ENCODE peak calls at places on chromosome 11, in four cellular contexts. I is CD8-positive, alpha-beta T cell; A is fibroblast of pulmonary artery; R is A549. W is an unnamed sample.

GRCh38 chr11:126511475-126512115 is 156.1 kb downstream of the ST3GAL4 start:
- DNase-seq in I (no peak), A (no peak), R (no peak), W (no peak)

GRCh38 chr11:108947654-108948570 is 283.0 kb downstream of the DDX10 start:
- DNase-seq in I (no peak), A (peak; percentile 62), R (peak; percentile 47), W (no peak)

GRCh38 chr11:119578466-119579220 is 150.4 kb downstream of the NECTIN1 start:
- DNase-seq in I (no peak), A (no peak), R (no peak), W (no peak)

GRCh38 chr11:1034001-1034400 is 2.5 kb downstream of the MUC6 start:
- DNase-seq in I (no peak), A (no peak), R (no peak), W (no peak)

GRCh38 chr11:130243816-130244215 is 70.9 kb downstream of the ZBTB44 start:
- DNase-seq in I (no peak), A (no peak), R (no peak), W (no peak)

GRCh38 chr11:66317322-66317765 is 500 bp upstream of the CD248 start:
- DNase-seq in I (peak; percentile 58), A (peak; percentile 78), R (no peak), W (no peak)

GRCh38 chr11:15258433-15259350 is 144.0 kb downstream of the INSC start:
- DNase-seq in I (no peak), A (peak; percentile 23), R (peak; percentile 62), W (no peak)

GRCh38 chr11:106724293-106724892 is 293.9 kb downstream of the GUCY1A2 start:
- DNase-seq in I (no peak), A (peak; percentile 67), R (peak; percentile 2), W (no peak)

GRCh38 chr11:6755303-6755952 is 16.3 kb downstream of the OR2AG2 start:
- DNase-seq in I (peak; percentile 37), A (peak; percentile 63), R (peak; percentile 36), W (peak; percentile 56)

GRCh38 chr11:1559103-1559951 is 12.7 kb downstream of the DUSP8 start:
- DNase-seq in I (no peak), A (peak; percentile 80), R (peak; percentile 65), W (no peak)

GRCh38 chr11:1869427-1870325 is 16.8 kb downstream of the LSP1 start:
- DNase-seq in I (no peak), A (no peak), R (peak; percentile 59), W (no peak)

GRCh38 chr11:134346101-134346975 is 14.6 kb downstream of the GLB1L2 start:
- DNase-seq in I (no peak), A (no peak), R (no peak), W (no peak)

GRCh38 chr11:10388096-10388495 is 67.0 kb upstream of the AMPD3 start:
- DNase-seq in I (no peak), A (no peak), R (no peak), W (no peak)

GRCh38 chr11:24356501-24356900 is 140.4 kb upstream of the LUZP2 start:
- DNase-seq in I (no peak), A (no peak), R (no peak), W (no peak)

GRCh38 chr11:46520971-46521745 is 72.7 kb downstream of the AMBRA1 start:
- DNase-seq in I (no peak), A (peak; percentile 59), R (no peak), W (no peak)

GRCh38 chr11:121767433-121767832 is 314.7 kb upstream of the SORL1-AS1 start:
- DNase-seq in I (no peak), A (no peak), R (no peak), W (no peak)

GRCh38 chr11:67700141-67700540 is 25.7 kb upstream of the ALDH3B2 start:
- DNase-seq in I (no peak), A (no peak), R (no peak), W (no peak)

GRCh38 chr11:67696998-67697397 is 22.6 kb upstream of the ALDH3B2 start:
- DNase-seq in I (no peak), A (no peak), R (no peak), W (no peak)

GRCh38 chr11:67699521-67699920 is 25.1 kb upstream of the ALDH3B2 start:
- DNase-seq in I (no peak), A (peak; percentile 29), R (peak; percentile 48), W (no peak)

GRCh38 chr11:67697846-67698245 is 23.4 kb upstream of the ALDH3B2 start:
- DNase-seq in I (no peak), A (no peak), R (no peak), W (no peak)

DNA sequence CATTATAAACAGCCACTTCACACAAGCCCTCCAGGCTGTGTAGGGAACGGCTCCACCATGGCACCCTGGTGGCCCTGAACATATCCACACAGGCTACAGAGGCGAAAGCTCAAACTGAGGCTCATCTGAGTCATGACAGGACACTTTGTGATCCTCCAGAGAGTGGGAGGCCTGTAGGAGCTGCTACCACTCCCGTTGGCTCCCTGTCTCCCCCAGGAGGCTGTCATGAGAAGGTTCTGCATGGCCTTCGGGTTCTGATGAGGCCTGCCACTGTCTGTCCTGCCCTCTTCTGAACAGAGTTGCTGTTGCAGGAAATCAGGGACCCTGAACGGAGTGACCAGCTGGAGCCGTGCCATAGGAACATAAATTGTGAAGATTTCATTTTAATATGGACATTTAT is 23.8 kb upstream of the ALDH3B2 start:
- DNase-seq in I (no peak), A (no peak), R (peak; percentile 72), W (no peak)
- TF ChIP-seq CTCF in I (no peak), A (peak; percentile 11), R (no peak), W (no peak)

GRCh38 chr11:64564947-64565889 is 25.8 kb upstream of the SLC22A12 start:
- DNase-seq in I (no peak), A (no peak), R (peak; percentile 17), W (no peak)
- TF ChIP-seq CTCF in I (no peak), A (no peak), R (peak; percentile 13), W (peak; percentile 22)

GRCh38 chr11:117823941-117824420 is 563 bp downstream of the FXYD2 start:
- DNase-seq in I (peak; percentile 28), A (peak; percentile 88), R (no peak), W (no peak)

GRCh38 chr11:117822031-117822521 is 2.5 kb downstream of the FXYD2 start:
- DNase-seq in I (peak; percentile 63), A (peak; percentile 17), R (no peak), W (peak; percentile 43)

GRCh38 chr11:117824571-117825537 is at the start of gene FXYD2:
- DNase-seq in I (no peak), A (peak; percentile 81), R (no peak), W (no peak)

GRCh38 chr11:117822522-117823033 is 2.0 kb downstream of the FXYD2 start:
- DNase-seq in I (no peak), A (no peak), R (no peak), W (no peak)

DNA sequence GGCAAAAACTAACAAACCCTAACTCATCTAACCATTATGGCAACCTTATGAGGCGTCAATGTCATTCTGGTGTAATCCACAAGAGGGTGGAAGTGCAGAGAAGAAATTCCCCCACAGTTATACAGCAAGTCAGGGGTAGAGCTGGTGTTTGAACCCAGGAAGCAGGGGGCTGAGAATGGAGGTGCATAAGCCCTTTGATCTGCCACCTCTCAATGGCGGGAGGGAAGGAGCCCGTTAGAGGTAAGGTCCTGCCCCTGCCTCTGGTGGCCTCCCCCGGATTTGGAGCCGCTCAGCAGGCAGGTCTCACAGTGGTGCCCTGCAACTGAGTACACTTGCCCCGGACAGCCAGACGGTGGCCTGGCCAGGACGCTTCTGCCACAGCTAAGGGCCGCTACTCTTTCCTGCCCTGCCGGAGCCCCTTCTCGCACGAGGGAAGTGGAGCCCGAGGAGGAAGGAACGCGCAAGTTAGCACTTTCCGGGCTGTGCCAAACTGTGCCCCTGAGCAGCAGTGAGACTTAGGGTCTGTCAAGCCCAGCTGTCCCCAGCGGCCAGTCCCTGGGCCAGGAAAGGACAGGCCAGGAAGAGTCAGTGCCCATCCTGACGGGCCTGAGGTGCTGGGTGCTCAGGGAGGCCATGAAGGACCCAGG is 1.1 kb downstream of the FXYD2 start:
- DNase-seq in I (peak; percentile 33), A (peak; percentile 23), R (peak; percentile 25), W (no peak)
- TF ChIP-seq CTCF in I (peak; percentile 58), A (peak; percentile 21), R (no peak), W (peak; percentile 45)

DNA sequence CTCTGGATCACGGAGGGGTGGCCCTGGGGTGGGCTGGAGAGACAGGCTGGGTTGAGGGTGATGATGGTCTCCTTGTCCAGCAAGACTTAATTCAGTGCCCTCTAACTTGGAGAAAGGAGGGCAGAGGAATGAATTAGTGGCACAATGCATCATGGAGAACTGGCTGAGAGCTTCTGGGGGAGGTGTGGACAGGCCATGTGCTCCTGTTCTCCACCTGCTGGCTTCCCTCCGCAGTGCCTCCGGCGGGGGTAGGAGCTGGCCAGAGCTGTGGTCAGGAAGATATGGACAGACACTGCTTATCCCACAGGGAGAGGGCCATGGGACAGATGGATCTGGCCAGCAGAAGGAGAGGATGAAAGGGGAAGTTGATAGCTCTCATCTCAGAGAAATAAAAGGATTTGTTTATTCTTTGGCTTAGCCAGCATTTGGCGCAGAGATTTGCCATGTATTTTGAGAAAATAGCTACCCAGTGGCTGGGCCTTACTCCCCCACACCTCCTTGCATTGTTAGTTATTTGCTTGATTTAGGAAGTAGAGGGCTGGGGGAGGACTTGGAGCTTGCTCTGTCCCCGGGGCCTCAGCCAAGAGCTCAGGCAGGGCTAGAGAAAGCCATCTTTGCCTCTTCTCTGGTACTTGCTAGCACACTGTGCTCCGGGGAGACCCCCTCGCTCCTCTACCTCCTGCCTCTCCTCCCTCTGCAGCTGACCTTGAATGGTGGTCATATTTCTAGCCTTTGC is 93.2 kb downstream of the SCN3B start:
- DNase-seq in I (no peak), A (peak; percentile 78), R (no peak), W (no peak)
- TF ChIP-seq CTCF in I (no peak), A (peak; percentile 50), R (no peak), W (peak; percentile 43)

DNA sequence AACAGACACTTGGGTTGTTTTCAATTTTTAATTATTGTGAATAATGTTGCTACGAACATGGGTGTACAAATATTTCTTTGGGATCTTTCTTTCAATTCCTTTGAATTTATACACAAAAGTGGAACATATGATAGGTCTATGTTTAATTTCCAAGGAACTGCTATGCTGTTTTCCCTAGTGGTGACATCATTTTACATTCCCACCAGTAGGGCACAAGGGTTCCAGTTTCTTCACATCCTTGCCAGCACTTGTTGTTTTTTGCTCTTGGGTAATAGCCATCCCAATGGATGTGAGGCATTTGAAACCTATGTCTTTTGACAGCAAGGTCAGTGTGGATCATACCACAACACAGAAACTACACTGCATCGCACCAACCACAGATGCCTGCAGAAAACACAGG is 41.8 kb upstream of the SCN3B start:
- DNase-seq in I (no peak), A (no peak), R (no peak), W (no peak)
- TF ChIP-seq CTCF in I (no peak), A (peak; percentile 4), R (no peak), W (peak; percentile 28)

GRCh38 chr11:2902784-2903671 is 17.5 kb upstream of the CDKN1C start:
- DNase-seq in I (no peak), A (no peak), R (peak; percentile 73), W (no peak)
- TF ChIP-seq CTCF in I (no peak), A (no peak), R (no peak), W (no peak)

GRCh38 chr11:94740975-94741707 is 27.0 kb upstream of the AMOTL1 start:
- DNase-seq in I (no peak), A (peak; percentile 67), R (peak; percentile 83), W (peak; percentile 22)
- TF ChIP-seq CTCF in I (no peak), A (peak; percentile 64), R (peak; percentile 31), W (peak; percentile 70)

W was measured in neural crest cell.